ENCODE peak calls at places on chromosome 4, in nine cellular contexts. D, G, L, J, M, V, P, A and B are unnamed samples. For H3K4me1 and H3K36me3, the result is how much of the 10 kb centered on the place peaks cover.

GRCh38 chr4:189285377-189285776 is 655.3 kb upstream of the FRG1 start:
- DNase-seq in D (no peak), M (no peak), G (no peak), L (no peak), A (no peak), V (no peak), J (no peak), P (no peak), B (no peak)

GRCh38 chr4:158788608-158789007 is 19.8 kb downstream of the FNIP2 start:
- DNase-seq in J (no peak), L (no peak), G (no peak), A (no peak), D (no peak), P (no peak), M (no peak), V (no peak), B (no peak)

GRCh38 chr4:187668683-187669082 is 326.9 kb upstream of the ZFP42 start:
- DNase-seq in A (no peak), V (no peak), G (no peak), M (peak), J (no peak), L (no peak), P (no peak), D (no peak), B (no peak)

GRCh38 chr4:186116698-186117097 is 12.2 kb downstream of the FAM149A start:
- DNase-seq in L (no peak), M (no peak), G (no peak), J (no peak), D (no peak), A (no peak), P (no peak), V (no peak), B (no peak)

GRCh38 chr4:48909697-48910096 is 3.1 kb upstream of the OCIAD2 start:
- DNase-seq in L (peak), A (no peak), P (no peak), G (peak), V (no peak), J (no peak), M (peak), D (peak), B (no peak)

GRCh38 chr4:87465739-87466366 is 43.5 kb downstream of the NUDT9 start:
- DNase-seq in G (no peak), D (no peak), A (no peak), L (no peak), V (no peak), P (peak), M (peak), J (no peak), B (peak)

GRCh38 chr4:88533937-88534750 is 10.6 kb upstream of the PYURF start:
- DNase-seq in P (no peak), M (peak), J (no peak), D (no peak), L (no peak), A (no peak), G (no peak), V (no peak), B (no peak)

GRCh38 chr4:3824521-3825270 is 58.5 kb downstream of the ADRA2C start:
- DNase-seq in J (no peak), P (no peak), L (no peak), M (no peak), G (no peak), V (no peak), A (no peak), D (no peak), B (no peak)

GRCh38 chr4:61924131-61924530 is 724.0 kb downstream of the ADGRL3 start:
- DNase-seq in G (no peak), D (no peak), P (no peak), V (no peak), A (no peak), M (no peak), J (no peak), L (no peak), B (no peak)

GRCh38 chr4:186651624-186652023 is 72.0 kb downstream of the FAT1 start:
- DNase-seq in M (peak), D (peak), A (peak), V (peak), G (peak), P (peak), L (no peak), J (no peak), B (no peak)

GRCh38 chr4:176794151-176794550 is 1.4 kb upstream of the VEGFC start:
- DNase-seq in A (no peak), G (no peak), V (no peak), J (no peak), D (no peak), L (no peak), P (no peak), M (peak), B (no peak)

GRCh38 chr4:86283341-86283740 is 76.5 kb downstream of the MAPK10 start:
- DNase-seq in L (no peak), A (no peak), M (no peak), J (no peak), G (no peak), D (no peak), P (no peak), V (no peak), B (no peak)

GRCh38 chr4:37837446-37837845 is 11.0 kb downstream of the PGM2 start:
- DNase-seq in P (no peak), V (no peak), J (no peak), A (no peak), G (no peak), M (peak), L (no peak), D (no peak), B (no peak)

GRCh38 chr4:38669233-38669632 is 5.2 kb downstream of the KLF3 start:
- DNase-seq in M (peak), P (no peak), L (no peak), D (no peak), J (no peak), A (no peak), V (no peak), G (no peak), B (no peak)

GRCh38 chr4:61041527-61041926 is 158.6 kb upstream of the ADGRL3 start:
- DNase-seq in V (no peak), M (no peak), D (no peak), A (no peak), L (no peak), G (no peak), J (no peak), P (no peak), B (no peak)

GRCh38 chr4:52870225-52870624 is 8.1 kb downstream of the RASL11B start:
- DNase-seq in D (no peak), P (no peak), V (peak), A (peak), L (no peak), J (no peak), G (no peak), M (no peak), B (no peak)

GRCh38 chr4:183356173-183356825 is 34.1 kb upstream of the CLDN24 start:
- DNase-seq in V (no peak), A (no peak), M (no peak), P (no peak), J (no peak), L (no peak), D (no peak), G (no peak), B (no peak)

GRCh38 chr4:105092356-105092755 is 54.3 kb upstream of the TET2 start:
- DNase-seq in M (peak), L (no peak), G (no peak), V (no peak), A (no peak), P (no peak), D (no peak), J (no peak), B (no peak)

GRCh38 chr4:4334798-4335520 is 44.9 kb downstream of the ZBTB49 start:
- DNase-seq in G (no peak), V (peak), L (peak), M (peak), P (peak), A (peak), D (peak), J (peak), B (peak)

GRCh38 chr4:19776929-19777328 is 474.8 kb upstream of the SLIT2 start:
- DNase-seq in L (no peak), P (no peak), M (peak), A (no peak), D (no peak), V (no peak), G (no peak), J (no peak), B (no peak)

GRCh38 chr4:180642732-180643131 is 1600.5 kb upstream of the TENM3 start:
- DNase-seq in M (no peak), J (no peak), A (no peak), L (no peak), D (no peak), G (no peak), P (no peak), V (no peak), B (no peak)

GRCh38 chr4:73844352-73844751 is 7.9 kb downstream of the CXCL6 start:
- DNase-seq in V (no peak), A (no peak), P (no peak), M (peak), J (no peak), L (no peak), G (no peak), D (no peak), B (no peak)

GRCh38 chr4:97662133-97662532 is 481.1 kb downstream of the STPG2 start:
- DNase-seq in J (no peak), P (no peak), A (no peak), L (no peak), D (no peak), V (no peak), G (no peak), M (peak), B (no peak)

GRCh38 chr4:48064349-48064748 is 47.8 kb downstream of the NIPAL1 start:
- DNase-seq in G (no peak), A (no peak), D (no peak), P (no peak), M (no peak), J (no peak), V (no peak), L (no peak), B (no peak)

GRCh38 chr4:21452931-21453330 is 495.6 kb downstream of the KCNIP4 start:
- DNase-seq in J (no peak), M (peak), D (no peak), V (no peak), L (no peak), P (no peak), A (no peak), G (no peak), B (no peak)

GRCh38 chr4:65924843-65925242 is 254.6 kb upstream of the EPHA5 start:
- DNase-seq in G (no peak), M (no peak), P (no peak), L (no peak), A (no peak), D (no peak), J (no peak), V (no peak), B (no peak)
- H3K27ac ChIP-seq in G (no peak), M (no peak), P (no peak), L (no peak), A (no peak), D (no peak), J (no peak), V (no peak), B (no peak)

DNA sequence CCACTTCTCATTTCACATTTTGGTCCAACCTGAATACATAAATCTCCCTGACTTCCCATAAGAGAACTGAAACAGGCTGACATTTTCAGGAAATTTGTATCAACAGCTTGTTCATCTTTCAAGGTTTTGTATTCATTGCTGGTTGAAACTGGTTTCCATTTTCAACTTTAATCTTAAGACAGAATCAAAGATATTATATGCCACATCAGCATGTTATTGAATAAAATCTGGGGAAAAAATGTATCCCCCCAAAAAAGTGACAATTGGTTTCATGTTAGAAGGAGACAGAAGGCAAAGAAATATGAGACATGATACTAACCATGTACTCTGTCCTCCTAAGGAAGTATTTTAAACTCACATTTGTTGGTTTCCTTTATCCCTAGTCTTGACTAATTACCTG is 3.0 kb upstream of the ANTXR2 start:
- DNase-seq in D (no peak), L (no peak), A (no peak), M (no peak), G (no peak), P (no peak), J (no peak), V (no peak), B (no peak)
- H3K4me1 ChIP-seq in D (under half), L (under half), A (under half), M (under half), G (under half), P (under half), J (under half), V (under half), B (under half)

GRCh38 chr4:15542795-15543194 is 73.1 kb downstream of the CC2D2A start:
- DNase-seq in L (no peak), M (no peak), J (no peak), D (no peak), G (no peak), P (no peak), A (peak), V (peak), B (no peak)
- H3K36me3 ChIP-seq in L (under half), M (under half), J (under half), D (under half), G (half or more), P (half or more), A (under half), V (under half), B (under half)

DNA sequence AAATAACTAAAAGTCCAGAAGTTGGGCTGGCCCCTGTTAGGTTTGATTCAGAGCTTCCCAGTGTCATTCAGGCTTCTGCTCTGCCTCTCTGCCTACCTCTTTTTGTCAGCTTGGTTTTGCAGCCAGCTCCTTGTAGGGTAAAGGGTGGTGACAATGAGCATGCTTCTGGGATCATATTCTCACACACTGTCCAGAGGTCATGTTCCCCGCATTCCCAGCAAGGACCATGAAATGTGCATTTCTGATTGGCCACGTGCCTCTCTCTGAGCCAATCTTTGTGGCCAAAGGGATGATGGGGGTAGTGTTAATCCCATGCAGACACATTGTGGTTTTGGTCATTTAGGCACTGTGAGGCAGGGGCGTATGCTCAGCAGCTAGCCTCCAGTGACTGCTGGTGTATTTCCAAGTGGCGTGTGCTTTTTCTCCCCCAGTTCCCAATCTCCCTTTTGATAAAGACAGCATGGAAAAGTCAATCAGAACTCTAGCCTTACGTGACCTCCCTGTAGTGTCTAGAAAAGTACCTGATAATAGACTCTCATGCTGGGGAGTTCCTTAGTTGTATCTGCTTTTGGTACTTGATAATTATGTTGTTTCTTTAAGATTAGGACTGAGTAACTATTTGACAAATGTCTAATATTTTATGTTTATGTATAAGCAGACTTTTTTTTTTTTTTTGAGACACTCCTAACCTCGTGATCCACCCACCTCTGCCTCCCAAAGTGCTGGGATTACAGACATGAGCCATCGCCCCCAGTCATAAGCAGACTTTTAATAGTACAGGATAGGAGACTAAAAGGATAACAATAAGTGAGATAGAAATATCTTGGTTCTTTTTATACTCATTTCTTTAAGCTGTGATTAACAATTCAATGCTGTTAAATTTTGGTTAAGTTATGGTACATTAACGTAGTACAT is 57.8 kb downstream of the KIAA0232 start:
- DNase-seq in G (no peak), L (no peak), J (no peak), M (peak), V (no peak), D (no peak), P (no peak), A (no peak), B (no peak)
- H3K27ac ChIP-seq in G (no peak), L (no peak), J (no peak), M (no peak), V (peak), D (peak), P (no peak), A (peak), B (no peak)

DNA sequence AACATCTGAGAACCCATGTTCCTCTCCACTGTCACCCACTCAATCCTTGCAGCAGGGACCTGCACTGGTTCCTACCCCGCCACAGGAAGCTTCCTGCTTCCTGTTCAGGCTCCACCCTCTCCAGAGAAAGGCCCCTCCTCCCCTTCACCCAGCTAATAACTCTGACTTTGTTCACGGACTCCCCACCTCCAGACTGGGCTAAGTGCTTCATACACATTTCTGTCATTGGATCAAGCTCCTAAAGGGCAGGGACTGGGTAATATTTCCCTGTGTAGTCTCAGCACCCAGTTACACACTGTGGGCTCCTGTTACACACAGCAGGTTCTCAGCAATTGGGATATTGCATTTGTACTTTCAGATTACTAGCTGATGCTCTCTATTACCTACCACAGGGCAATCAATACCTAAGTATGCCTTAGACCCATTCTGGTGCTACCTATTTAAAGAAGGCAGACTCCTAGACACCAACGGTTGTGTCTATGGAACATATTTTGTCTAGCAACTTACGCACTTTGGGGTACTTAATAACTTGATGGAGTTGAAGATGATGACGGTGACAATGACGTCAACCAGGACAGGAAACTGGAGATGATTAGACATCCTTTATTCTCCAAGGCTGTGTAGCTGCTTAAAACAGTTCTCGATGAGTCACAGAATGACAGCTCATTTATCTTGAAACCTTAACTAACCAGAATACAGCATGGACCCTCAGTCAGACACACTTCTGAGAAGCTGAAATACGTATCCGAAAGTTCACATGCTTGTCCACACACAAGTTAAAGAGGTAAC is 58.1 kb downstream of the MAML3 start:
- DNase-seq in G (no peak), V (peak), M (peak), L (peak), D (no peak), P (no peak), A (peak), J (peak), B (peak)
- H3K4me1 ChIP-seq in G (half or more), V (half or more), M (under half), L (under half), D (under half), P (half or more), A (under half), J (half or more), B (under half)

DNA sequence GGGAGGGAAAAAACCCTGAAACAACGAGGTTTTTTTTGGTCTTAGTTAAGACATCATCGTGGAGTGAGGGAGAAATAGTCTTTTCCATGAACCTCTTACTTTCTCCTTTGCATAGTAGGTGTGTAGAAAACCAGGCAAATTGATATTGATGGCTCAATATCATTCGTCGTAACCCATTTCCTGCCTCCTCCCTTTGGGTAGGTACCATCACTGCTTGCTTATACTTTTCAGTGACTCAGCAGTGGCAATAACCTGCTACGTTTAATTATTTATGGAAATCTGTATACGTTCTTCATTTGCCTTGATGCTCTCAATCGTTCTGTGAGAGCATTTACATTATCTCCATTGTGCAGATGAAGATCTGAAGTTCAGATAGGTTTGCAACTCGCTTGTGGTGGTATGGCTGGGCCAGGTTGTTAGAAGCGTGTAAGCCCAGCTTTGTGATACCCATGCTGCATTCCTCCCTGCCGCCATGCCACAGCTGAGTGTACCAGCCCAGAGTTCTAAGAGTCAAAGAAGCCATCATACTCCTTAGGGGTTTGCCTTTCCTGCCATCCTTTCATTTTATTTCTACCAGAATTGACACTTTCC is 212.9 kb downstream of the ARHGAP10 start:
- DNase-seq in D (no peak), A (no peak), V (no peak), J (no peak), M (no peak), G (no peak), L (no peak), P (no peak), B (no peak)
- H3K36me3 ChIP-seq in D (under half), A (under half), V (half or more), J (under half), M (under half), G (half or more), L (under half), P (half or more), B (under half)

DNA sequence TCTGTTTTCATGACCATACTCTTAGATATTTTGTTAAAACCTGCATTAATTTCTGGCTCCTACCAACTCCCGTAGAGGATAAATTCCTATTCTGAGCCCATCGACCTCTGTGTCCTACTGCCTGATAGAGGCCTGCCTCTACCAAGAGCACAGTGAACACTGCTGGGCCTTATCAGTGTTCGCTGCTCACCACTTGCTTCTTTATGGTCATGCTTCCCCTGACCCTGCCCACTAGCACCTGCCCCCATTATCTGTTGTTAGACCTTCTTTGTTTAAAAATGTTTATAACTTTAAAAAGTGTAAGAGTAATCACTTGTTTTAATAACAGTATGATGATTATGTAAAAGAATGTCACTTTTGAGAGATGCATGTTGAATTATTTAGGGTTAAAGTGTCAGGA is 6.1 kb downstream of the DAPP1 start:
- DNase-seq in J (no peak), A (no peak), V (no peak), M (no peak), P (no peak), G (no peak), D (no peak), L (no peak), B (no peak)
- H3K27ac ChIP-seq in J (no peak), A (no peak), V (no peak), M (no peak), P (no peak), G (no peak), D (no peak), L (peak), B (no peak)